ENCODE peak calls at places on chromosomes 7 and 10, in five cellular contexts. Q is hypothalamus, I is GM12865, V is GF-D8, J is fibroblast of gingiva. T is an unnamed sample.

GRCh38 chr10:124650820-124651401 is 93.3 kb downstream of the FAM53B start:
- DNase-seq in Q (no peak), I (peak; percentile 73), V (no peak), J (no peak), T (no peak)

GRCh38 chr7:129009437-129009836 is 45.5 kb downstream of the TNPO3 start:
- DNase-seq in Q (no peak), I (peak; percentile 80), V (no peak), J (no peak), T (peak; percentile 71)

GRCh38 chr7:2510909-2511768 is 8.4 kb upstream of the LFNG start:
- DNase-seq in Q (no peak), I (peak; percentile 48), V (peak; percentile 89), J (no peak), T (no peak)

GRCh38 chr10:118459642-118460193 is 117.6 kb upstream of the FAM204A start:
- DNase-seq in Q (peak; percentile 50), I (peak; percentile 51), V (no peak), J (peak; percentile 41), T (no peak)

GRCh38 chr10:32033171-32033570 is 23.1 kb downstream of the KIF5B start:
- DNase-seq in Q (no peak), I (no peak), V (no peak), J (no peak), T (no peak)

GRCh38 chr10:29386347-29386999 is 97.6 kb downstream of the LYZL1 start:
- DNase-seq in Q (no peak), I (peak; percentile 54), V (no peak), J (no peak), T (no peak)

GRCh38 chr10:13604641-13605040 is 17.9 kb downstream of the PRPF18 start:
- DNase-seq in Q (no peak), I (no peak), V (no peak), J (no peak), T (no peak)

GRCh38 chr10:2575460-2575859 is 491.9 kb upstream of the PFKP start:
- DNase-seq in Q (no peak), I (no peak), V (no peak), J (no peak), T (no peak)

GRCh38 chr7:862157-862556 is 14.2 kb upstream of the GET4 start:
- DNase-seq in Q (no peak), I (no peak), V (no peak), J (no peak), T (no peak)

GRCh38 chr10:55500931-55501559 is 700.0 kb upstream of the PCDH15 start:
- DNase-seq in Q (no peak), I (peak; percentile 43), V (no peak), J (no peak), T (no peak)

T was measured in GM12864.